ENCODE peak calls at places on chromosomes 13 and 19, in five cellular contexts. Z, F, J, X and K are unnamed samples.

GRCh38 chr19:56720281-56720680 is 48.7 kb upstream of the ZNF835 start:
- DNase-seq in Z (no peak), F (no peak), J (no peak), X (no peak), K (no peak)

GRCh38 chr19:10593820-10594637 is 6.9 kb upstream of the AP1M2 start:
- DNase-seq in Z (no peak), F (no peak), J (peak; percentile 78), X (no peak), K (peak; percentile 30)

GRCh38 chr13:113412440-113412839 is 40.8 kb downstream of the ADPRHL1 start:
- DNase-seq in Z (no peak), F (no peak), J (peak; percentile 60), X (no peak), K (no peak)

GRCh38 chr19:18300930-18301717 is 19.7 kb upstream of the JUND start:
- DNase-seq in Z (peak; percentile 80), F (peak; percentile 55), J (peak; percentile 92), X (peak; percentile 47), K (peak; percentile 78)

GRCh38 chr13:112204881-112205327 is 138.0 kb downstream of the SOX1 start:
- DNase-seq in Z (no peak), F (no peak), J (no peak), X (no peak), K (no peak)

GRCh38 chr19:15436012-15436825 is 13.5 kb downstream of the WIZ start:
- DNase-seq in Z (no peak), F (no peak), J (no peak), X (no peak), K (no peak)

GRCh38 chr19:18800636-18801035 is 9.5 kb upstream of the COMP start:
- DNase-seq in Z (no peak), F (no peak), J (no peak), X (no peak), K (no peak)

GRCh38 chr13:33678906-33679657 is 138.9 kb upstream of the RFC3 start:
- DNase-seq in Z (peak; percentile 6), F (peak; percentile 95), J (no peak), X (peak; percentile 48), K (no peak)

GRCh38 chr19:11821474-11821873 is 7.4 kb downstream of the ZNF440 start:
- DNase-seq in Z (no peak), F (peak; percentile 50), J (no peak), X (no peak), K (peak; percentile 66)

GRCh38 chr13:73596382-73596781 is 537.6 kb downstream of the KLF5 start:
- DNase-seq in Z (no peak), F (no peak), J (no peak), X (no peak), K (no peak)

GRCh38 chr13:73228546-73228945 is 169.7 kb downstream of the KLF5 start:
- DNase-seq in Z (no peak), F (peak; percentile 18), J (no peak), X (peak; percentile 56), K (no peak)

GRCh38 chr19:39858541-39858940 is 12.4 kb upstream of the FBL start:
- DNase-seq in Z (no peak), F (no peak), J (no peak), X (no peak), K (no peak)

GRCh38 chr13:113743366-113744195 is 15.4 kb upstream of the TMEM255B start:
- DNase-seq in Z (no peak), F (no peak), J (peak; percentile 60), X (no peak), K (no peak)

GRCh38 chr13:78759704-78760103 is 100.7 kb upstream of the OBI1 start:
- DNase-seq in Z (no peak), F (no peak), J (no peak), X (no peak), K (no peak)

GRCh38 chr19:32877977-32878745 is 8.6 kb upstream of the SLC7A9 start:
- DNase-seq in Z (no peak), F (no peak), J (no peak), X (no peak), K (no peak)

GRCh38 chr19:12703056-12703455 is 6.6 kb upstream of the FBXW9 start:
- DNase-seq in Z (no peak), F (peak; percentile 56), J (no peak), X (peak; percentile 25), K (peak; percentile 50)

GRCh38 chr19:29831041-29831548 is 19.3 kb downstream of the CCNE1 start:
- DNase-seq in Z (no peak), F (no peak), J (no peak), X (no peak), K (no peak)

GRCh38 chr19:15769586-15769985 is 17.9 kb upstream of the OR10H5 start:
- DNase-seq in Z (no peak), F (no peak), J (no peak), X (no peak), K (no peak)

GRCh38 chr13:74979703-74980102 is 502.3 kb downstream of the TBC1D4 start:
- DNase-seq in Z (no peak), F (no peak), J (no peak), X (no peak), K (peak; percentile 54)

GRCh38 chr13:35163674-35164073 is 221.6 kb downstream of the NBEA start:
- DNase-seq in Z (no peak), F (no peak), J (no peak), X (no peak), K (no peak)

GRCh38 chr19:21463449-21464105 is 41.8 kb upstream of the ZNF429 start:
- DNase-seq in Z (no peak), F (no peak), J (peak; percentile 84), X (peak; percentile 3), K (no peak)

GRCh38 chr13:112583592-112584277 is 4.2 kb downstream of the TUBGCP3 start:
- DNase-seq in Z (no peak), F (no peak), J (no peak), X (no peak), K (no peak)

GRCh38 chr13:51152713-51153112 is 41.6 kb upstream of the C13orf42 start:
- DNase-seq in Z (no peak), F (no peak), J (no peak), X (no peak), K (peak; percentile 27)

GRCh38 chr13:104024416-104025170 is 958.4 kb upstream of the SLC10A2 start:
- DNase-seq in Z (no peak), F (peak; percentile 83), J (no peak), X (peak; percentile 31), K (no peak)

GRCh38 chr13:102598061-102598460 is 1.3 kb downstream of the TPP2 start:
- DNase-seq in Z (no peak), F (no peak), J (no peak), X (no peak), K (peak; percentile 26)

GRCh38 chr19:18730885-18731513 is 47.5 kb downstream of the CRTC1 start:
- DNase-seq in Z (no peak), F (no peak), J (no peak), X (no peak), K (no peak)

GRCh38 chr13:106752584-106753202 is 184.8 kb upstream of the ARGLU1 start:
- DNase-seq in Z (no peak), F (no peak), J (no peak), X (no peak), K (no peak)

GRCh38 chr13:28173793-28174192 is 35.4 kb downstream of the PAN3 start:
- DNase-seq in Z (no peak), F (no peak), J (no peak), X (no peak), K (no peak)

GRCh38 chr13:98482476-98483444 is 94.1 kb downstream of the STK24 start:
- DNase-seq in Z (no peak), F (peak; percentile 57), J (peak; percentile 87), X (peak; percentile 77), K (peak; percentile 81)
- TF ChIP-seq CTCF in Z (no peak), F (peak; percentile 9), J (no peak), X (peak; percentile 34), K (no peak)

GRCh38 chr19:799076-799881 is 2.0 kb downstream of the PTBP1 start:
- DNase-seq in Z (no peak), F (peak; percentile 64), J (no peak), X (peak; percentile 47), K (no peak)
- TF ChIP-seq CTCF in Z (peak; percentile 16), F (peak; percentile 35), J (no peak), X (peak; percentile 32), K (peak; percentile 21)

GRCh38 chr19:41352609-41353465 is 885 bp downstream of the TGFB1 start:
- DNase-seq in Z (no peak), F (peak; percentile 51), J (peak; percentile 94), X (peak; percentile 46), K (peak; percentile 79)
- TF ChIP-seq CTCF in Z (peak; percentile 20), F (peak; percentile 45), J (peak; percentile 46), X (peak; percentile 65), K (peak; percentile 51)

GRCh38 chr13:30802501-30802900 is 67.2 kb downstream of the ALOX5AP start:
- DNase-seq in Z (no peak), F (no peak), J (no peak), X (no peak), K (no peak)

GRCh38 chr13:30803791-30804190 is 68.4 kb downstream of the ALOX5AP start:
- DNase-seq in Z (no peak), F (no peak), J (no peak), X (no peak), K (no peak)

GRCh38 chr13:30804474-30804873 is 69.1 kb downstream of the ALOX5AP start:
- DNase-seq in Z (no peak), F (no peak), J (no peak), X (no peak), K (no peak)

GRCh38 chr13:30805132-30805537 is 69.8 kb downstream of the ALOX5AP start:
- DNase-seq in Z (no peak), F (no peak), J (no peak), X (no peak), K (no peak)

GRCh38 chr13:30802953-30803478 is 67.7 kb downstream of the ALOX5AP start:
- DNase-seq in Z (peak; percentile 54), F (peak; percentile 82), J (peak; percentile 97), X (peak; percentile 71), K (peak; percentile 92)
- TF ChIP-seq CTCF in Z (peak; percentile 96), F (peak; percentile 82), J (peak; percentile 98), X (peak; percentile 84), K (peak; percentile 78)

GRCh38 chr19:6424939-6425731 is 524 bp upstream of the KHSRP start:
- DNase-seq in Z (peak; percentile 100), F (peak; percentile 100), J (peak; percentile 94), X (peak; percentile 100), K (peak; percentile 100)
- TF ChIP-seq CTCF in Z (no peak), F (no peak), J (no peak), X (no peak), K (no peak)